ENCODE peak calls at places on chromosomes 1 and 21, in seven cellular contexts. L is transverse colon, X is pancreas, C is lower lobe of right lung, P is osteocyte, N is HFF-Myc, I is adrenal gland. M is an unnamed sample.

GRCh38 chr1:37449936-37450335 is 24.4 kb upstream of the ZC3H12A start:
- DNase-seq in L (no peak), X (no peak), C (peak), P (no peak), N (no peak), I (no peak), M (no peak)

GRCh38 chr1:183744132-183744913 is 60.6 kb upstream of the RGL1 start:
- DNase-seq in L (no peak), X (no peak), C (no peak), P (no peak), N (no peak), I (no peak), M (no peak)

GRCh38 chr21:35991131-35991530 is 69.2 kb downstream of the SETD4 start:
- DNase-seq in L (no peak), X (no peak), C (no peak), P (no peak), N (no peak), I (no peak), M (no peak)

GRCh38 chr1:54335396-54336056 is 70.7 kb downstream of the SSBP3 start:
- DNase-seq in L (peak), X (peak), C (no peak), P (no peak), N (peak), I (no peak), M (peak)

GRCh38 chr1:17735791-17736190 is 19.3 kb upstream of the ACTL8 start:
- DNase-seq in L (no peak), X (no peak), C (no peak), P (no peak), N (no peak), I (no peak), M (no peak)

GRCh38 chr1:116224561-116224960 is 113.4 kb downstream of the MAB21L3 start:
- DNase-seq in L (no peak), X (no peak), C (no peak), P (no peak), N (no peak), I (no peak), M (no peak)

GRCh38 chr21:31337991-31338891 is 5.8 kb downstream of the TIAM1 start:
- DNase-seq in L (no peak), X (no peak), C (no peak), P (no peak), N (no peak), I (no peak), M (no peak)

GRCh38 chr1:38670544-38671122 is 188.9 kb downstream of the RRAGC start:
- DNase-seq in L (no peak), X (no peak), C (no peak), P (peak), N (no peak), I (no peak), M (no peak)

GRCh38 chr1:209585672-209586071 is 2.2 kb downstream of the CAMK1G start:
- DNase-seq in L (peak), X (peak), C (peak), P (no peak), N (no peak), I (peak), M (peak)

GRCh38 chr1:88462481-88463261 is 221.4 kb upstream of the PKN2 start:
- DNase-seq in L (no peak), X (no peak), C (peak), P (no peak), N (no peak), I (no peak), M (peak)

GRCh38 chr1:85661767-85662166 is 46.5 kb downstream of the ZNHIT6 start:
- DNase-seq in L (no peak), X (no peak), C (peak), P (no peak), N (no peak), I (no peak), M (no peak)

GRCh38 chr1:160030657-160031367 is 978 bp downstream of the PIGM start:
- DNase-seq in L (peak), X (no peak), C (no peak), P (peak), N (no peak), I (no peak), M (no peak)

GRCh38 chr1:112544753-112545152 is 36.0 kb downstream of the WNT2B start:
- DNase-seq in L (no peak), X (no peak), C (no peak), P (no peak), N (no peak), I (no peak), M (no peak)

GRCh38 chr1:29971703-29972102 is 735.4 kb downstream of the PTPRU start:
- DNase-seq in L (no peak), X (no peak), C (no peak), P (no peak), N (no peak), I (no peak), M (no peak)

GRCh38 chr21:43969115-43969444 is 43.0 kb upstream of the TRAPPC10 start:
- DNase-seq in L (no peak), X (no peak), C (no peak), P (no peak), N (no peak), I (no peak), M (no peak)

GRCh38 chr21:31888936-31889371 is 16.1 kb downstream of the HUNK start:
- DNase-seq in L (no peak), X (peak), C (no peak), P (no peak), N (no peak), I (no peak), M (no peak)

GRCh38 chr21:46109251-46110221 is 11.6 kb downstream of the COL6A2 start:
- DNase-seq in L (no peak), X (no peak), C (no peak), P (peak), N (no peak), I (no peak), M (no peak)

DNA sequence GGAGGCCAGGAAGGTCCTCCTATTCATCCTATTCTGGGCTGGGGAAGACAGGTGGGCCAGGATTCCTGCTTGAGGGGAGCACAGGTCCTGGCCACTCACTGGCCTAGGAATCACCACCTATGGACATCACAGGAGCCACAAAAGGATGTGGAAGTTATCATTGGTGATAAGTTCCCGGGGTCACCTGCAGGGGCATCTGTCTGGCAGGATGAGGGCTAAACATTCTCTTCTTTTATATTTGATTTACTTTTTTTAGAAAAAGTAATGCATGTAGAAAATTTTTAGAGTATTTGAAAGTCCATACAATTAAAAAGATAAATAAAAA is 33.2 kb upstream of the KIAA0040 start:
- DNase-seq in L (no peak), X (no peak), C (no peak), P (no peak), N (no peak), I (no peak), M (no peak)
- TF ChIP-seq CTCF in L (no peak), X (no peak), C (no peak), P (no peak), N (no peak), I (no peak), M (no peak)

GRCh38 chr1:219266524-219266923 is 92.8 kb downstream of the LYPLAL1 start:
- DNase-seq in L (no peak), X (no peak), C (no peak), P (no peak), N (no peak), I (no peak), M (no peak)
- TF ChIP-seq CTCF in L (no peak), X (no peak), C (no peak), P (no peak), N (no peak), I (no peak), M (no peak)

GRCh38 chr1:171983584-171983983 is 142.3 kb downstream of the DNM3 start:
- DNase-seq in L (no peak), X (no peak), C (no peak), P (no peak), N (no peak), I (no peak), M (no peak)
- TF ChIP-seq CTCF in L (peak), X (no peak), C (peak), P (peak), N (peak), I (peak), M (no peak)

GRCh38 chr1:216944864-216945505 is 221.8 kb upstream of the ESRRG start:
- DNase-seq in L (no peak), X (no peak), C (no peak), P (no peak), N (no peak), I (no peak), M (no peak)
- TF ChIP-seq CTCF in L (no peak), X (no peak), C (no peak), P (no peak), N (no peak), I (no peak), M (no peak)

GRCh38 chr1:2875677-2876531 is 74.4 kb upstream of the TTC34 start:
- DNase-seq in L (no peak), X (peak), C (no peak), P (no peak), N (no peak), I (no peak), M (peak)
- TF ChIP-seq CTCF in L (peak), X (peak), C (peak), P (no peak), N (peak), I (peak), M (no peak)

GRCh38 chr1:9717193-9718005 is 65.9 kb downstream of the PIK3CD start:
- DNase-seq in L (peak), X (no peak), C (peak), P (no peak), N (no peak), I (peak), M (peak)
- TF ChIP-seq CTCF in L (no peak), X (no peak), C (no peak), P (no peak), N (no peak), I (no peak), M (no peak)

GRCh38 chr1:50438945-50439344 is 15.7 kb upstream of the DMRTA2 start:
- DNase-seq in L (no peak), X (no peak), C (no peak), P (no peak), N (no peak), I (no peak), M (no peak)
- TF ChIP-seq CTCF in L (no peak), X (no peak), C (no peak), P (no peak), N (peak), I (no peak), M (no peak)

M was measured in ovary.